ENCODE peak calls at places on chromosomes 7 and 10, in four cellular contexts. D, P, L and U are unnamed samples.

GRCh38 chr7:136883046-136883445 is 14.6 kb downstream of the CHRM2 start:
- DNase-seq in D (no peak), P (no peak), L (no peak), U (no peak)

GRCh38 chr10:87064651-87065050 is 30.0 kb downstream of the GLUD1 start:
- DNase-seq in D (no peak), P (no peak), L (no peak), U (no peak)

GRCh38 chr7:80918909-80919721 is at the start of gene SEMA3C:
- DNase-seq in D (peak; percentile 24), P (peak; percentile 69), L (peak; percentile 88), U (no peak)

GRCh38 chr7:5408777-5409176 is 14.9 kb downstream of the TNRC18 start:
- DNase-seq in D (no peak), P (no peak), L (no peak), U (no peak)

GRCh38 chr7:142438235-142438922 is 180.5 kb upstream of the PRSS58 start:
- DNase-seq in D (no peak), P (peak; percentile 33), L (peak; percentile 55), U (peak; percentile 46)

GRCh38 chr7:30470783-30471182 is 7.8 kb downstream of the NOD1 start:
- DNase-seq in D (no peak), P (no peak), L (no peak), U (no peak)

GRCh38 chr10:93219347-93219746 is 145.7 kb downstream of the CYP26A1 start:
- DNase-seq in D (no peak), P (no peak), L (no peak), U (no peak)

GRCh38 chr10:7789390-7789789 is 1.4 kb downstream of the ATP5F1C start:
- DNase-seq in D (no peak), P (no peak), L (peak; percentile 81), U (no peak)

GRCh38 chr7:155188821-155189599 is 108.7 kb upstream of the INSIG1 start:
- DNase-seq in D (peak; percentile 23), P (no peak), L (no peak), U (no peak)

GRCh38 chr10:87661861-87662785 is 2.4 kb downstream of the PAPSS2 start:
- DNase-seq in D (no peak), P (no peak), L (no peak), U (no peak)

GRCh38 chr7:117302396-117302795 is 20.5 kb downstream of the WNT2 start:
- DNase-seq in D (no peak), P (no peak), L (no peak), U (no peak)

GRCh38 chr7:100897772-100898454 is 2.2 kb upstream of the ACHE start:
- DNase-seq in D (no peak), P (no peak), L (peak; percentile 61), U (no peak)

GRCh38 chr7:5350600-5351385 is 68.0 kb downstream of the SLC29A4 start:
- DNase-seq in D (no peak), P (no peak), L (no peak), U (no peak)

GRCh38 chr7:107408349-107408748 is 61.5 kb upstream of the GPR22 start:
- DNase-seq in D (no peak), P (no peak), L (no peak), U (no peak)

GRCh38 chr10:30988831-30989458 is 42.7 kb downstream of the ZNF438 start:
- DNase-seq in D (no peak), P (no peak), L (no peak), U (no peak)

GRCh38 chr7:102834466-102834865 is 78.3 kb upstream of the LRRC17 start:
- DNase-seq in D (no peak), P (no peak), L (no peak), U (no peak)

GRCh38 chr10:123160311-123160980 is 6.2 kb downstream of the BUB3 start:
- DNase-seq in D (no peak), P (no peak), L (no peak), U (no peak)

GRCh38 chr7:141387521-141388217 is 163.5 kb upstream of the AGK start:
- DNase-seq in D (no peak), P (no peak), L (no peak), U (no peak)

GRCh38 chr7:137469191-137469811 is 125.8 kb upstream of the PTN start:
- DNase-seq in D (no peak), P (no peak), L (no peak), U (no peak)

GRCh38 chr10:100733319-100733718 is 12.1 kb upstream of the PAX2 start:
- DNase-seq in D (no peak), P (no peak), L (no peak), U (no peak)

GRCh38 chr10:124700293-124701037 is 43.7 kb downstream of the FAM53B start:
- DNase-seq in D (no peak), P (no peak), L (no peak), U (no peak)